ENCODE peak calls at places on chromosomes 5 and 9, in seven cellular contexts. D, G, U, I, E, S and O are unnamed samples.

GRCh38 chr9:126397056-126397455 is 70.4 kb downstream of the MVB12B start:
- DNase-seq in U (peak), E (no peak), G (no peak), S (no peak), D (peak), I (peak), O (no peak)

GRCh38 chr5:129161830-129162229 is 67.3 kb downstream of the ISOC1 start:
- DNase-seq in G (no peak), U (no peak), E (no peak), S (no peak), I (no peak), D (no peak), O (no peak)

GRCh38 chr9:96450613-96451544 is 910 bp downstream of the HABP4 start:
- DNase-seq in S (no peak), I (no peak), E (peak), D (peak), U (no peak), G (peak), O (no peak)

GRCh38 chr9:20225841-20226240 is 396.5 kb downstream of the MLLT3 start:
- DNase-seq in I (no peak), U (no peak), E (no peak), D (no peak), G (no peak), S (no peak), O (no peak)

GRCh38 chr9:129632460-129632859 is 6.5 kb downstream of the NTMT1 start:
- DNase-seq in G (no peak), D (no peak), U (no peak), S (no peak), I (no peak), E (no peak), O (no peak)

GRCh38 chr5:138969323-138970013 is 94.3 kb upstream of the LRRTM2 start:
- DNase-seq in D (no peak), G (no peak), I (no peak), U (no peak), S (no peak), E (no peak), O (no peak)

GRCh38 chr5:157563373-157564148 is 12.0 kb downstream of the ADAM19 start:
- DNase-seq in G (peak), D (no peak), U (no peak), E (peak), I (no peak), S (no peak), O (no peak)

GRCh38 chr5:42993516-42994284 is 46.4 kb downstream of the ANXA2R start:
- DNase-seq in S (no peak), U (peak), D (peak), G (peak), E (peak), I (no peak), O (peak)

GRCh38 chr9:9920425-9920824 is 692.4 kb downstream of the PTPRD start:
- DNase-seq in U (no peak), G (no peak), S (no peak), E (no peak), D (no peak), I (no peak), O (no peak)

GRCh38 chr9:36036780-36037579 is at the start of gene RECK:
- DNase-seq in E (peak), D (peak), I (peak), S (peak), G (peak), U (peak), O (peak)

GRCh38 chr5:53164478-53165165 is 55.1 kb upstream of the MOCS2 start:
- DNase-seq in E (no peak), S (no peak), D (no peak), G (no peak), U (no peak), I (no peak), O (no peak)